ENCODE peak calls at places on chromosome 4, in five cellular contexts. M, W, N, A and K are unnamed samples.

GRCh38 chr4:111945014-111945413 is 200.2 kb upstream of the FAM241A start:
- ATAC-seq in M (no peak), W (no peak), N (no peak), A (no peak), K (no peak)

GRCh38 chr4:20015825-20016224 is 235.9 kb upstream of the SLIT2 start:
- ATAC-seq in M (no peak), W (no peak), N (no peak), A (no peak), K (no peak)

GRCh38 chr4:70183168-70183939 is 12.2 kb upstream of the ODAM start:
- ATAC-seq in M (no peak), W (peak), N (no peak), A (no peak), K (no peak)

GRCh38 chr4:82462415-82462831 is 32.0 kb downstream of the ENOPH1 start:
- ATAC-seq in M (peak), W (peak), N (peak), A (peak), K (peak)

GRCh38 chr4:151045907-151046306 is 30.8 kb upstream of the LRBA start:
- ATAC-seq in M (no peak), W (no peak), N (no peak), A (peak), K (peak)

GRCh38 chr4:48816971-48817370 is 13.9 kb upstream of the OCIAD1 start:
- ATAC-seq in M (no peak), W (no peak), N (no peak), A (no peak), K (no peak)

GRCh38 chr4:158162637-158163036 is 10.2 kb downstream of the GASK1B start:
- ATAC-seq in M (no peak), W (no peak), N (no peak), A (no peak), K (no peak)

GRCh38 chr4:119139822-119140252 is 4.2 kb downstream of the MYOZ2 start:
- ATAC-seq in M (peak), W (no peak), N (no peak), A (no peak), K (peak)

GRCh38 chr4:91226838-91227237 is 1076.9 kb upstream of the GRID2 start:
- ATAC-seq in M (no peak), W (no peak), N (no peak), A (no peak), K (no peak)

GRCh38 chr4:79540143-79540542 is 132.1 kb upstream of the GK2 start:
- ATAC-seq in M (no peak), W (no peak), N (no peak), A (no peak), K (no peak)

GRCh38 chr4:140240237-140240636 is 86.3 kb upstream of the MAML3 start:
- ATAC-seq in M (no peak), W (no peak), N (no peak), A (no peak), K (no peak)

GRCh38 chr4:164783966-164784365 is 30.0 kb downstream of the SMIM31 start:
- ATAC-seq in M (no peak), W (no peak), N (no peak), A (no peak), K (no peak)

GRCh38 chr4:83771113-83771705 is 235.3 kb downstream of the GPAT3 start:
- ATAC-seq in M (no peak), W (peak), N (no peak), A (no peak), K (no peak)

GRCh38 chr4:89371614-89372013 is 64.0 kb upstream of the GPRIN3 start:
- ATAC-seq in M (no peak), W (no peak), N (no peak), A (no peak), K (no peak)

GRCh38 chr4:6426571-6427438 is 45.6 kb downstream of the PPP2R2C start:
- ATAC-seq in M (no peak), W (no peak), N (no peak), A (no peak), K (no peak)

GRCh38 chr4:110154586-110154985 is 43.8 kb downstream of the ELOVL6 start:
- ATAC-seq in M (peak), W (no peak), N (no peak), A (no peak), K (no peak)

GRCh38 chr4:108054025-108054424 is 64.3 kb downstream of the HADH start:
- ATAC-seq in M (no peak), W (no peak), N (no peak), A (no peak), K (no peak)

GRCh38 chr4:8101213-8101781 is 57.3 kb downstream of the ABLIM2 start:
- ATAC-seq in M (no peak), W (no peak), N (no peak), A (no peak), K (no peak)

GRCh38 chr4:76059750-76060149 is 14.8 kb upstream of the ART3 start:
- ATAC-seq in M (no peak), W (no peak), N (no peak), A (peak), K (peak)

GRCh38 chr4:74181225-74181624 is 23.3 kb downstream of the MTHFD2L start:
- ATAC-seq in M (no peak), W (no peak), N (no peak), A (peak), K (peak)

GRCh38 chr4:155675709-155676429 is 9.2 kb downstream of the GUCY1A1 start:
- ATAC-seq in M (no peak), W (peak), N (peak), A (no peak), K (no peak)

GRCh38 chr4:55312491-55313101 is 33.4 kb upstream of the SRD5A3 start:
- ATAC-seq in M (peak), W (peak), N (peak), A (peak), K (peak)

GRCh38 chr4:138308421-138308820 is 66.3 kb upstream of the SLC7A11 start:
- ATAC-seq in M (no peak), W (no peak), N (no peak), A (no peak), K (no peak)

GRCh38 chr4:112199041-112199440 is 32.5 kb upstream of the AP1AR start:
- ATAC-seq in M (no peak), W (no peak), N (no peak), A (no peak), K (peak)

GRCh38 chr4:8334786-8335460 is 65.4 kb downstream of the HTRA3 start:
- ATAC-seq in M (no peak), W (peak), N (no peak), A (no peak), K (no peak)

GRCh38 chr4:157992038-157992706 is 180.7 kb downstream of the GASK1B start:
- ATAC-seq in M (no peak), W (peak), N (peak), A (no peak), K (no peak)

GRCh38 chr4:6469898-6470501 is 2.4 kb downstream of the PPP2R2C start:
- ATAC-seq in M (no peak), W (no peak), N (no peak), A (no peak), K (no peak)